ENCODE peak calls at places on chromosomes 4 and X, in four cellular contexts. One of them, this sample, is unnamed.

GRCh38 chrX:49273181-49273727 is 3.7 kb downstream of the PPP1R3F start:
- DNase-seq in fibroblast of pulmonary artery: no peak
- DNase-seq in sigmoid colon: peak
- DNase-seq in tibial artery: no peak
- DNase-seq in this sample: no peak

GRCh38 chr4:127778102-127778501 is 4.0 kb upstream of the HSPA4L start:
- DNase-seq in fibroblast of pulmonary artery: no peak
- DNase-seq in sigmoid colon: no peak
- DNase-seq in tibial artery: no peak
- DNase-seq in this sample: no peak

GRCh38 chr4:119034276-119035008 is 101.2 kb upstream of the MYOZ2 start:
- DNase-seq in fibroblast of pulmonary artery: no peak
- DNase-seq in sigmoid colon: no peak
- DNase-seq in tibial artery: no peak
- DNase-seq in this sample: no peak

GRCh38 chr4:110508827-110509446 is 33.0 kb downstream of the ENPEP start:
- DNase-seq in fibroblast of pulmonary artery: peak
- DNase-seq in sigmoid colon: no peak
- DNase-seq in tibial artery: no peak
- DNase-seq in this sample: peak

GRCh38 chr4:52192697-52193096 is 141.6 kb downstream of the SPATA18 start:
- DNase-seq in fibroblast of pulmonary artery: no peak
- DNase-seq in sigmoid colon: no peak
- DNase-seq in tibial artery: no peak
- DNase-seq in this sample: peak

GRCh38 chr4:182863501-182863900 is 53.7 kb downstream of the DCTD start:
- DNase-seq in fibroblast of pulmonary artery: no peak
- DNase-seq in sigmoid colon: no peak
- DNase-seq in tibial artery: no peak
- DNase-seq in this sample: no peak

GRCh38 chr4:78190078-78190477 is 133.0 kb downstream of the FRAS1 start:
- DNase-seq in fibroblast of pulmonary artery: no peak
- DNase-seq in sigmoid colon: no peak
- DNase-seq in tibial artery: no peak
- DNase-seq in this sample: no peak

GRCh38 chrX:119757979-119758681 is at the start of gene SOWAHD:
- DNase-seq in fibroblast of pulmonary artery: peak
- DNase-seq in sigmoid colon: peak
- DNase-seq in tibial artery: peak
- DNase-seq in this sample: peak

GRCh38 chr4:180950377-180950776 is 1292.8 kb upstream of the TENM3 start:
- DNase-seq in fibroblast of pulmonary artery: no peak
- DNase-seq in sigmoid colon: no peak
- DNase-seq in tibial artery: no peak
- DNase-seq in this sample: peak

GRCh38 chrX:128057421-128057820 is 5.2 kb upstream of the ACTRT1 start:
- DNase-seq in fibroblast of pulmonary artery: no peak
- DNase-seq in sigmoid colon: no peak
- DNase-seq in tibial artery: no peak
- DNase-seq in this sample: peak

GRCh38 chr4:119663160-119663788 is 34.7 kb upstream of the PDE5A start:
- DNase-seq in fibroblast of pulmonary artery: no peak
- DNase-seq in sigmoid colon: no peak
- DNase-seq in tibial artery: no peak
- DNase-seq in this sample: no peak

GRCh38 chr4:43855283-43855682 is 593.3 kb downstream of the KCTD8 start:
- DNase-seq in fibroblast of pulmonary artery: no peak
- DNase-seq in sigmoid colon: no peak
- DNase-seq in tibial artery: no peak
- DNase-seq in this sample: no peak

GRCh38 chrX:1202251-1202650 is 10.2 kb downstream of the CRLF2 start:
- DNase-seq in fibroblast of pulmonary artery: no peak
- DNase-seq in sigmoid colon: peak
- DNase-seq in tibial artery: no peak
- DNase-seq in this sample: no peak

GRCh38 chrX:38868941-38869378 is 67.7 kb downstream of the MID1IP1 start:
- DNase-seq in fibroblast of pulmonary artery: peak
- DNase-seq in sigmoid colon: no peak
- DNase-seq in tibial artery: peak
- DNase-seq in this sample: peak

GRCh38 chr4:98113005-98113404 is 30.3 kb downstream of the STPG2 start:
- DNase-seq in fibroblast of pulmonary artery: peak
- DNase-seq in sigmoid colon: no peak
- DNase-seq in tibial artery: no peak
- DNase-seq in this sample: peak

GRCh38 chrX:116009871-116010710 is 160.5 kb upstream of the AGTR2 start:
- DNase-seq in fibroblast of pulmonary artery: no peak
- DNase-seq in sigmoid colon: no peak
- DNase-seq in tibial artery: no peak
- DNase-seq in this sample: no peak

GRCh38 chr4:6404611-6405416 is 67.6 kb downstream of the PPP2R2C start:
- DNase-seq in fibroblast of pulmonary artery: no peak
- DNase-seq in sigmoid colon: no peak
- DNase-seq in tibial artery: no peak
- DNase-seq in this sample: no peak

GRCh38 chrX:43176686-43177085 is 398.7 kb upstream of the PPP1R2C start:
- DNase-seq in fibroblast of pulmonary artery: no peak
- DNase-seq in sigmoid colon: no peak
- DNase-seq in tibial artery: no peak
- DNase-seq in this sample: peak

GRCh38 chr4:163495900-163496299 is 1.4 kb downstream of the TMA16 start:
- DNase-seq in fibroblast of pulmonary artery: no peak
- DNase-seq in sigmoid colon: no peak
- DNase-seq in tibial artery: no peak
- DNase-seq in this sample: peak

GRCh38 chr4:179989975-179990374 is 2253.2 kb upstream of the TENM3 start:
- DNase-seq in fibroblast of pulmonary artery: no peak
- DNase-seq in sigmoid colon: no peak
- DNase-seq in tibial artery: no peak
- DNase-seq in this sample: no peak

GRCh38 chr4:134144337-134144736 is 57.3 kb downstream of the PABPC4L start:
- DNase-seq in fibroblast of pulmonary artery: no peak
- DNase-seq in sigmoid colon: no peak
- DNase-seq in tibial artery: no peak
- DNase-seq in this sample: no peak

GRCh38 chr4:166315721-166316467 is 442.9 kb downstream of the TLL1 start:
- DNase-seq in fibroblast of pulmonary artery: no peak
- DNase-seq in sigmoid colon: no peak
- DNase-seq in tibial artery: no peak
- DNase-seq in this sample: no peak

GRCh38 chr4:17511041-17511949 is 595 bp downstream of the QDPR start:
- DNase-seq in fibroblast of pulmonary artery: peak
- DNase-seq in sigmoid colon: peak
- DNase-seq in tibial artery: peak
- DNase-seq in this sample: peak

GRCh38 chr4:116849620-116850019 is 235.8 kb downstream of the TRAM1L1 start:
- DNase-seq in fibroblast of pulmonary artery: no peak
- DNase-seq in sigmoid colon: no peak
- DNase-seq in tibial artery: no peak
- DNase-seq in this sample: peak
- TF ChIP-seq CTCF in fibroblast of pulmonary artery: no peak
- TF ChIP-seq CTCF in sigmoid colon: no peak
- TF ChIP-seq CTCF in tibial artery: no peak
- TF ChIP-seq CTCF in this sample: no peak

DNA sequence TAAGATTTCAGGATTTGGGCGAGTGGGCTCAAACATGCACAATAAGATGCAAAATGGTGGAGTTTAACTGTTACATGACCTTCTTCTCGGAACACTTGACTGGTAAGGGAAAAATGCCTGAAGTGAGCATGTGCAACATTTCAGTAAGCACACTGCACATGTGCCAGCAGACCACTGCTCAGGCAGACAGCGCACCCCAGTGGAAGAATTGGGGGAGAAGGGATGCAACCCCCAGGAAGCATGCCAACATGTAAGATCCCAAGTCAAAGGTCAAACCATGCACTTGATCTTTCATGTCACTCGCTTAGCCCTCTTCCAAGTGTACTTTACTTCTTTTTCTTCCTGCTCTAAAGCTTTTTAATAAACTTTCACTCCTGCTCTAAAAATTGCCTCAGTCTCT is 256.3 kb downstream of the CENPC start:
- DNase-seq in fibroblast of pulmonary artery: peak
- DNase-seq in sigmoid colon: no peak
- DNase-seq in tibial artery: no peak
- DNase-seq in this sample: peak
- TF ChIP-seq CTCF in fibroblast of pulmonary artery: peak
- TF ChIP-seq CTCF in sigmoid colon: no peak
- TF ChIP-seq CTCF in tibial artery: no peak
- TF ChIP-seq CTCF in this sample: peak

GRCh38 chr4:100547541-100548208 is 29.9 kb upstream of the EMCN start:
- DNase-seq in fibroblast of pulmonary artery: no peak
- DNase-seq in sigmoid colon: no peak
- DNase-seq in tibial artery: no peak
- DNase-seq in this sample: no peak
- TF ChIP-seq CTCF in fibroblast of pulmonary artery: no peak
- TF ChIP-seq CTCF in sigmoid colon: no peak
- TF ChIP-seq CTCF in tibial artery: no peak
- TF ChIP-seq CTCF in this sample: no peak

DNA sequence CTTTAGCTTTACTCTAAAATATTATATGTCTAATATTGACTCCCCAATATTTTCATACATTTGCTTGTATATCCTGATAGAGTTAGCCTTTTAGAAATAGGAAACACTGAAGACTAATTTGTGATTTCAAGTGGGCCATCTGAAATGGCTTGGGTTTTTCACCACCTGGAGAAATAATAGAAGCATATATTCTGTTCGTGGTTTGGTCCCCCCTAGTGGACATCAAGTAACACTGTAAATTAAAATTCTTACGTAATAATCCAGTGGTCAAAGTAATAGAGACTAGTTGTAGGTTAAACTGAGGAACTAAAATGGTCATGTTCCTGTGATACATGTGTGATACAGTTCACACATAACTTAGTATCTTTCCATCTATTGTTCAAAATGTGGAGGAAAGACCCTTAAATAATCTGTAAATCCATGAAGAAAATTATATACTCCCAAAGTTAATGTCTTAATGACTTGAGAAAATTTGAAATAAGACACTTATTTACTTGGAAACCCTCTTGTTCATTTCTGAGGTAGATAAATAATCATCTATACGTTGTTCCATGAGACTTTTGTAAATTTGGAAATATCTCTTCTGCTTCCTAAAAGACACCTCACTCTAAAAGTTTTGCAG is 79.8 kb upstream of the SMARCAD1 start:
- DNase-seq in fibroblast of pulmonary artery: peak
- DNase-seq in sigmoid colon: no peak
- DNase-seq in tibial artery: no peak
- DNase-seq in this sample: peak
- TF ChIP-seq CTCF in fibroblast of pulmonary artery: peak
- TF ChIP-seq CTCF in sigmoid colon: peak
- TF ChIP-seq CTCF in tibial artery: no peak
- TF ChIP-seq CTCF in this sample: peak

DNA sequence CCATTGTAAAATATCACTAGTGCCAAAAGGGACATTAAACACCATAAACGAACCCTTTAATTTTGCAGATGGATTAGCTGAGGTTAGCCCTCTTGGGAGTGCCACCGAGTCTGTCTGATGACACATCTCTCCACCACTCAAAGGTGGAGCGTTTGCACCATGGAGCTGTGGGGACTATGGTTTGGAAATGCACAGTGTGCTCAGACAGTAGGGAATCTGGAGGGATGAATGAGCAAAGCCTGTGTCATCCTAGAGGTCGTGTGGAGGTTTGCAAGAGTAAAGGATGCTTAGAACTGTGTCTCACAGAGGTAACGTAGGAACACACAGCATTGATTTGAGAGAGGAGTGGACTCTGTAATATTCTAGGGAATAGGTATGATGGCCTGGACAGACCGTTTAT is 93.7 kb downstream of the CLNK start:
- DNase-seq in fibroblast of pulmonary artery: peak
- DNase-seq in sigmoid colon: no peak
- DNase-seq in tibial artery: no peak
- DNase-seq in this sample: no peak
- TF ChIP-seq CTCF in fibroblast of pulmonary artery: peak
- TF ChIP-seq CTCF in sigmoid colon: no peak
- TF ChIP-seq CTCF in tibial artery: no peak
- TF ChIP-seq CTCF in this sample: no peak

GRCh38 chr4:16199132-16199531 is 27.1 kb downstream of the TAPT1 start:
- DNase-seq in fibroblast of pulmonary artery: peak
- DNase-seq in sigmoid colon: no peak
- DNase-seq in tibial artery: no peak
- DNase-seq in this sample: peak

GRCh38 chr4:16198271-16198670 is 28.0 kb downstream of the TAPT1 start:
- DNase-seq in fibroblast of pulmonary artery: no peak
- DNase-seq in sigmoid colon: no peak
- DNase-seq in tibial artery: no peak
- DNase-seq in this sample: no peak

GRCh38 chr4:16195209-16195608 is 31.1 kb downstream of the TAPT1 start:
- DNase-seq in fibroblast of pulmonary artery: no peak
- DNase-seq in sigmoid colon: no peak
- DNase-seq in tibial artery: no peak
- DNase-seq in this sample: no peak

GRCh38 chr4:16197842-16198241 is 28.4 kb downstream of the TAPT1 start:
- DNase-seq in fibroblast of pulmonary artery: no peak
- DNase-seq in sigmoid colon: no peak
- DNase-seq in tibial artery: no peak
- DNase-seq in this sample: no peak

GRCh38 chr4:16196482-16197393 is 29.5 kb downstream of the TAPT1 start:
- DNase-seq in fibroblast of pulmonary artery: peak
- DNase-seq in sigmoid colon: no peak
- DNase-seq in tibial artery: no peak
- DNase-seq in this sample: peak
- TF ChIP-seq CTCF in fibroblast of pulmonary artery: peak
- TF ChIP-seq CTCF in sigmoid colon: peak
- TF ChIP-seq CTCF in tibial artery: peak
- TF ChIP-seq CTCF in this sample: peak